ENCODE peak calls at places on chromosome 17, in eight cellular contexts. One of them, this sample, is unnamed.

GRCh38 chr17:16465861-16466338 is 26.1 kb downstream of the LRRC75A start:
- DNase-seq in NCI-H1092 treated with DMSO at 0.1 percent for 48 hours: no peak
- DNase-seq in left ventricle myocardium inferior: peak
- DNase-seq in stimulated activated CD8-positive, alpha-beta memory T cell treated with anti-CD3 and anti-CD28 coated beads, Interleukin-7, amount 100 ng/mL, for 24 hours: no peak
- DNase-seq in effector CD4-positive, alpha-beta T cell: no peak
- DNase-seq in caudate nucleus: no peak
- DNase-seq in HS-5: no peak
- DNase-seq in right lobe of liver: no peak
- DNase-seq in this sample: no peak

GRCh38 chr17:75250009-75250471 is 11.4 kb downstream of the GGA3 start:
- DNase-seq in stimulated activated CD8-positive, alpha-beta memory T cell treated with anti-CD3 and anti-CD28 coated beads, Interleukin-7, amount 100 ng/mL, for 24 hours: peak
- DNase-seq in NCI-H1092 treated with DMSO at 0.1 percent for 48 hours: no peak
- DNase-seq in effector CD4-positive, alpha-beta T cell: peak
- DNase-seq in left ventricle myocardium inferior: no peak
- DNase-seq in caudate nucleus: peak
- DNase-seq in HS-5: no peak
- DNase-seq in right lobe of liver: no peak
- DNase-seq in this sample: no peak

GRCh38 chr17:78745407-78746088 is 36.5 kb downstream of the CYTH1 start:
- DNase-seq in caudate nucleus: no peak
- DNase-seq in NCI-H1092 treated with DMSO at 0.1 percent for 48 hours: no peak
- DNase-seq in left ventricle myocardium inferior: no peak
- DNase-seq in HS-5: no peak
- DNase-seq in right lobe of liver: no peak
- DNase-seq in effector CD4-positive, alpha-beta T cell: peak
- DNase-seq in stimulated activated CD8-positive, alpha-beta memory T cell treated with anti-CD3 and anti-CD28 coated beads, Interleukin-7, amount 100 ng/mL, for 24 hours: no peak
- DNase-seq in this sample: peak

GRCh38 chr17:4951486-4951885 is 567 bp downstream of the ENO3 start:
- DNase-seq in left ventricle myocardium inferior: no peak
- DNase-seq in HS-5: no peak
- DNase-seq in effector CD4-positive, alpha-beta T cell: no peak
- DNase-seq in stimulated activated CD8-positive, alpha-beta memory T cell treated with anti-CD3 and anti-CD28 coated beads, Interleukin-7, amount 100 ng/mL, for 24 hours: no peak
- DNase-seq in right lobe of liver: no peak
- DNase-seq in caudate nucleus: no peak
- DNase-seq in NCI-H1092 treated with DMSO at 0.1 percent for 48 hours: no peak
- DNase-seq in this sample: no peak

GRCh38 chr17:39752241-39752831 is 14.6 kb downstream of the GRB7 start:
- DNase-seq in HS-5: no peak
- DNase-seq in right lobe of liver: no peak
- DNase-seq in effector CD4-positive, alpha-beta T cell: no peak
- DNase-seq in NCI-H1092 treated with DMSO at 0.1 percent for 48 hours: no peak
- DNase-seq in stimulated activated CD8-positive, alpha-beta memory T cell treated with anti-CD3 and anti-CD28 coated beads, Interleukin-7, amount 100 ng/mL, for 24 hours: no peak
- DNase-seq in left ventricle myocardium inferior: no peak
- DNase-seq in caudate nucleus: no peak
- DNase-seq in this sample: no peak

GRCh38 chr17:29141484-29141835 is 38.7 kb downstream of the MYO18A start:
- DNase-seq in left ventricle myocardium inferior: no peak
- DNase-seq in effector CD4-positive, alpha-beta T cell: no peak
- DNase-seq in HS-5: no peak
- DNase-seq in stimulated activated CD8-positive, alpha-beta memory T cell treated with anti-CD3 and anti-CD28 coated beads, Interleukin-7, amount 100 ng/mL, for 24 hours: no peak
- DNase-seq in right lobe of liver: no peak
- DNase-seq in NCI-H1092 treated with DMSO at 0.1 percent for 48 hours: no peak
- DNase-seq in caudate nucleus: no peak
- DNase-seq in this sample: no peak

GRCh38 chr17:35605753-35606152 is 18.6 kb downstream of the AP2B1 start:
- DNase-seq in caudate nucleus: no peak
- DNase-seq in NCI-H1092 treated with DMSO at 0.1 percent for 48 hours: no peak
- DNase-seq in left ventricle myocardium inferior: no peak
- DNase-seq in stimulated activated CD8-positive, alpha-beta memory T cell treated with anti-CD3 and anti-CD28 coated beads, Interleukin-7, amount 100 ng/mL, for 24 hours: no peak
- DNase-seq in right lobe of liver: no peak
- DNase-seq in effector CD4-positive, alpha-beta T cell: no peak
- DNase-seq in HS-5: peak
- DNase-seq in this sample: no peak

GRCh38 chr17:2192367-2193028 is 111.1 kb downstream of the SMG6 start:
- DNase-seq in stimulated activated CD8-positive, alpha-beta memory T cell treated with anti-CD3 and anti-CD28 coated beads, Interleukin-7, amount 100 ng/mL, for 24 hours: peak
- DNase-seq in NCI-H1092 treated with DMSO at 0.1 percent for 48 hours: no peak
- DNase-seq in left ventricle myocardium inferior: no peak
- DNase-seq in effector CD4-positive, alpha-beta T cell: peak
- DNase-seq in right lobe of liver: no peak
- DNase-seq in caudate nucleus: no peak
- DNase-seq in HS-5: peak
- DNase-seq in this sample: peak

GRCh38 chr17:50562266-50563094 is 2.0 kb downstream of the CACNA1G start:
- DNase-seq in HS-5: no peak
- DNase-seq in NCI-H1092 treated with DMSO at 0.1 percent for 48 hours: no peak
- DNase-seq in right lobe of liver: no peak
- DNase-seq in caudate nucleus: no peak
- DNase-seq in stimulated activated CD8-positive, alpha-beta memory T cell treated with anti-CD3 and anti-CD28 coated beads, Interleukin-7, amount 100 ng/mL, for 24 hours: no peak
- DNase-seq in effector CD4-positive, alpha-beta T cell: no peak
- DNase-seq in left ventricle myocardium inferior: no peak
- DNase-seq in this sample: no peak

GRCh38 chr17:48231995-48232729 is 124.6 kb downstream of the SNX11 start:
- DNase-seq in stimulated activated CD8-positive, alpha-beta memory T cell treated with anti-CD3 and anti-CD28 coated beads, Interleukin-7, amount 100 ng/mL, for 24 hours: no peak
- DNase-seq in effector CD4-positive, alpha-beta T cell: no peak
- DNase-seq in right lobe of liver: no peak
- DNase-seq in left ventricle myocardium inferior: no peak
- DNase-seq in HS-5: no peak
- DNase-seq in NCI-H1092 treated with DMSO at 0.1 percent for 48 hours: peak
- DNase-seq in caudate nucleus: no peak
- DNase-seq in this sample: no peak